ENCODE peak calls at places on chromosomes 6 and 20, in nine cellular contexts. W is pancreas, L is uterus, U is heart left ventricle, E is suprapubic skin, O is astrocyte, M is ascending aorta, G is tibial nerve, Q is Peyer's patch. B is an unnamed sample.
A peak's percentile ranks its signal among the peaks of the same experiment; 100 is the strongest.

GRCh38 chr6:87968435-87969278 is 79.0 kb upstream of the SPACA1 start:
- DNase-seq in M (no peak), L (no peak), W (no peak), E (no peak), U (no peak), G (no peak), O (peak; percentile 4), Q (no peak), B (no peak)

GRCh38 chr20:31908016-31908415 is 37.6 kb downstream of the TTLL9 start:
- DNase-seq in G (no peak), Q (no peak), U (no peak), O (no peak), L (no peak), E (peak; percentile 34), W (no peak), M (no peak), B (no peak)

GRCh38 chr6:129646617-129647016 is 63.4 kb downstream of the ARHGAP18 start:
- DNase-seq in U (no peak), M (no peak), G (no peak), Q (no peak), O (no peak), W (no peak), E (no peak), L (no peak), B (no peak)

GRCh38 chr20:44738779-44739477 is 6.7 kb upstream of the KCNK15 start:
- DNase-seq in O (peak; percentile 56), Q (no peak), U (peak; percentile 56), G (peak; percentile 82), W (peak; percentile 80), M (no peak), L (peak; percentile 60), E (no peak), B (peak; percentile 82)

GRCh38 chr6:109456710-109457595 is 1.4 kb upstream of the MICAL1 start:
- DNase-seq in G (peak; percentile 54), E (no peak), M (no peak), Q (peak; percentile 70), L (peak; percentile 75), W (no peak), U (no peak), O (peak; percentile 49), B (peak; percentile 88)

GRCh38 chr6:30013296-30013922 is 47.7 kb upstream of the POLR1H start:
- DNase-seq in O (no peak), Q (no peak), L (no peak), E (no peak), M (no peak), G (no peak), W (no peak), U (no peak), B (no peak)

GRCh38 chr6:68778356-68779020 is 143.4 kb downstream of the ADGRB3 start:
- DNase-seq in L (no peak), M (no peak), G (no peak), Q (no peak), O (peak; percentile 39), U (peak; percentile 28), W (peak; percentile 12), E (no peak), B (no peak)

GRCh38 chr20:19252670-19253120 is 40.3 kb downstream of the SLC24A3 start:
- DNase-seq in U (no peak), G (peak; percentile 42), E (peak; percentile 84), W (no peak), M (no peak), O (no peak), L (peak; percentile 54), Q (no peak), B (no peak)

GRCh38 chr6:161272600-161273355 is 1.1 kb downstream of the AGPAT4 start:
- DNase-seq in L (no peak), M (no peak), Q (no peak), W (no peak), G (peak; percentile 38), U (no peak), E (no peak), O (peak; percentile 81), B (no peak)

DNA sequence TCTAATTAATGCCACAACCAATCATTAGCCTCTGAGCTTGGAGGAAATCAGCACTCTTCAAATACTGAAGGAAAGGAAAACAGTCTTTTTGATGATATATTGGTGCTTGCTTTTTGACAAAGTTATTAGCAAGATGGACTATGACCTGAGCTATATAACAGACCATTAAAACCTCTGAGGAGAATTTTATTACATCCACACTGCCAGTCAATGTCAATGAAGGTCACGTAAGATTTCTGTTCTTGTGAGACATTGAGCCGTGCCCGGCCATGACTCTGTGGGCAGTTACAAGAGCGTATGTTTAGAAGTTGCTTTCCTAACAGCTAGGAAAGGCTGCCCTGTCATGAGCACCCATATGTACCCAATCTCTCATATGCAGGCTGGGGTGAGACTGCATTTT is 659.0 kb downstream of the UTRN start:
- DNase-seq in O (no peak), E (no peak), L (no peak), G (no peak), Q (no peak), M (no peak), U (no peak), W (no peak), B (no peak)
- H3K4me1 ChIP-seq in O (no peaks in the 10 kb centered on the region), E (no peaks in the 10 kb centered on the region), L (no peaks in the 10 kb centered on the region), G (no peaks in the 10 kb centered on the region), Q (no peaks in the 10 kb centered on the region), M (no peaks in the 10 kb centered on the region), U (no peaks in the 10 kb centered on the region), W (peaks cover 4% of the 10 kb centered on the region), B (no peaks in the 10 kb centered on the region)

GRCh38 chr6:106162926-106163325 is 76.8 kb downstream of the PRDM1 start:
- DNase-seq in M (no peak), G (no peak), Q (no peak), U (no peak), W (no peak), O (peak; percentile 56), L (no peak), E (no peak), B (no peak)
- H3K4me1 ChIP-seq in M (no peaks in the 10 kb centered on the region), G (peaks cover 8% of the 10 kb centered on the region), Q (peaks cover 4% of the 10 kb centered on the region), U (no peaks in the 10 kb centered on the region), W (no peaks in the 10 kb centered on the region), O (peaks cover 44% of the 10 kb centered on the region), L (no peaks in the 10 kb centered on the region), E (peaks cover 15% of the 10 kb centered on the region), B (no peaks in the 10 kb centered on the region)

GRCh38 chr6:33314515-33314942 is 651 bp upstream of the TAPBP start:
- DNase-seq in G (peak; percentile 80), O (peak; percentile 60), M (no peak), Q (peak; percentile 78), U (peak; percentile 84), L (peak; percentile 75), W (peak; percentile 72), E (peak; percentile 86), B (peak; percentile 85)

GRCh38 chr6:33314943-33315752 is 1.3 kb upstream of the TAPBP start:
- DNase-seq in W (peak; percentile 52), L (peak; percentile 63), U (peak; percentile 65), Q (peak; percentile 89), G (no peak), O (no peak), E (no peak), M (no peak), B (no peak)

GRCh38 chr6:33313105-33313708 is 671 bp downstream of the TAPBP start:
- DNase-seq in E (no peak), W (peak; percentile 54), O (no peak), G (peak; percentile 34), U (peak; percentile 63), L (no peak), Q (peak; percentile 74), M (no peak), B (peak; percentile 73)

GRCh38 chr6:33312361-33313104 is 1.3 kb downstream of the TAPBP start:
- DNase-seq in Q (peak; percentile 74), M (no peak), W (peak; percentile 92), O (peak; percentile 65), E (no peak), U (peak; percentile 66), G (peak; percentile 67), L (peak; percentile 68), B (no peak)

GRCh38 chr6:33313709-33314514 is at the start of gene TAPBP:
- DNase-seq in M (no peak), U (peak; percentile 74), E (peak; percentile 87), L (peak; percentile 62), O (peak; percentile 42), G (peak; percentile 40), Q (peak; percentile 80), W (peak; percentile 72), B (no peak)
- H3K4me1 ChIP-seq in M (no peaks in the 10 kb centered on the region), U (peaks cover 49% of the 10 kb centered on the region), E (peaks cover 52% of the 10 kb centered on the region), L (peaks cover 5% of the 10 kb centered on the region), O (peaks cover 36% of the 10 kb centered on the region), G (peaks cover 43% of the 10 kb centered on the region), Q (peaks cover 53% of the 10 kb centered on the region), W (peaks cover 10% of the 10 kb centered on the region), B (peaks cover 52% of the 10 kb centered on the region)

GRCh38 chr20:58127731-58128130 is 100.7 kb downstream of the ANKRD60 start:
- DNase-seq in L (no peak), M (no peak), Q (no peak), O (peak; percentile 98), W (peak; percentile 28), G (peak; percentile 55), E (peak; percentile 85), U (no peak), B (peak; percentile 54)
- H3K4me1 ChIP-seq in L (peaks cover 6% of the 10 kb centered on the region), M (peaks cover 8% of the 10 kb centered on the region), Q (no peaks in the 10 kb centered on the region), O (peaks cover 44% of the 10 kb centered on the region), W (no peaks in the 10 kb centered on the region), G (no peaks in the 10 kb centered on the region), E (peaks cover 27% of the 10 kb centered on the region), U (peaks cover 6% of the 10 kb centered on the region), B (peaks cover 6% of the 10 kb centered on the region)

GRCh38 chr20:48717959-48718223 is 109.9 kb downstream of the PREX1 start:
- DNase-seq in O (no peak), U (no peak), Q (no peak), L (no peak), W (no peak), E (no peak), M (no peak), G (no peak), B (no peak)

GRCh38 chr20:48714764-48715163 is 113.0 kb downstream of the PREX1 start:
- DNase-seq in Q (no peak), M (no peak), L (no peak), W (no peak), U (no peak), E (no peak), G (no peak), O (no peak), B (no peak)

GRCh38 chr20:48717095-48717958 is 110.5 kb downstream of the PREX1 start:
- DNase-seq in Q (no peak), G (no peak), W (no peak), O (no peak), U (no peak), E (no peak), M (no peak), L (no peak), B (no peak)

GRCh38 chr20:48716086-48716485 is 111.7 kb downstream of the PREX1 start:
- DNase-seq in L (no peak), M (no peak), E (no peak), G (no peak), W (no peak), Q (no peak), O (no peak), U (no peak), B (no peak)

GRCh38 chr20:48716541-48716940 is 111.3 kb downstream of the PREX1 start:
- DNase-seq in O (no peak), Q (no peak), M (no peak), U (no peak), E (no peak), L (no peak), G (no peak), W (no peak), B (no peak)
- H3K4me1 ChIP-seq in O (peaks cover 5% of the 10 kb centered on the region), Q (peaks cover 19% of the 10 kb centered on the region), M (peaks cover 7% of the 10 kb centered on the region), U (peaks cover 2% of the 10 kb centered on the region), E (peaks cover 3% of the 10 kb centered on the region), L (no peaks in the 10 kb centered on the region), G (peaks cover 45% of the 10 kb centered on the region), W (no peaks in the 10 kb centered on the region), B (no peaks in the 10 kb centered on the region)

GRCh38 chr20:25253606-25254275 is 5.9 kb downstream of the PYGB start:
- DNase-seq in O (no peak), G (no peak), Q (no peak), U (no peak), L (no peak), W (no peak), E (peak; percentile 23), M (no peak), B (no peak)
- H3K4me1 ChIP-seq in O (peaks cover 36% of the 10 kb centered on the region), G (peaks cover 20% of the 10 kb centered on the region), Q (peaks cover 78% of the 10 kb centered on the region), U (peaks cover 78% of the 10 kb centered on the region), L (peaks cover 11% of the 10 kb centered on the region), W (no peaks in the 10 kb centered on the region), E (peaks cover 63% of the 10 kb centered on the region), M (peaks cover 8% of the 10 kb centered on the region), B (no peaks in the 10 kb centered on the region)

B was measured in right atrium auricular region.